ENCODE peak calls at places on chromosomes 7 and 10, in seven cellular contexts. U is stimulated activated CD4-positive, alpha-beta T cell treated with anti-CD3 and anti-CD28 coated beads, Interleukin-2, amount 100 ng/mL, for 48 hours; W is upper lobe of right lung; A is NCI-H1105 treated with DMSO at 0.1 percent for 48 hours; Y is ureter; V is KBM-7; N is A549. G is an unnamed sample.

GRCh38 chr7:6520163-6520981 is 30.9 kb downstream of the GRID2IP start:
- DNase-seq in U (no peak), W (no peak), A (no peak), Y (no peak), V (no peak), N (no peak), G (no peak)

GRCh38 chr10:70885931-70886903 is 2.1 kb downstream of the PCBD1 start:
- DNase-seq in U (no peak), W (peak; percentile 76), A (no peak), Y (no peak), V (no peak), N (no peak), G (no peak)

GRCh38 chr10:102069066-102069465 is 3.9 kb downstream of the HPS6 start:
- DNase-seq in U (no peak), W (no peak), A (no peak), Y (no peak), V (peak; percentile 37), N (no peak), G (no peak)

GRCh38 chr10:76497671-76498070 is 1066.2 kb downstream of the LRMDA start:
- DNase-seq in U (no peak), W (no peak), A (no peak), Y (no peak), V (no peak), N (no peak), G (no peak)

GRCh38 chr10:93445097-93445960 is 36.8 kb downstream of the MYOF start:
- DNase-seq in U (no peak), W (peak; percentile 95), A (peak; percentile 82), Y (peak; percentile 95), V (no peak), N (peak; percentile 96), G (peak; percentile 78)

GRCh38 chr7:147564771-147565476 is 1025.6 kb upstream of the C7orf33 start:
- DNase-seq in U (no peak), W (no peak), A (no peak), Y (no peak), V (no peak), N (no peak), G (no peak)

GRCh38 chr7:6489612-6490011 is 41.9 kb upstream of the DAGLB start:
- DNase-seq in U (no peak), W (no peak), A (no peak), Y (no peak), V (peak; percentile 33), N (no peak), G (no peak)

GRCh38 chr10:47091421-47091820 is 180.2 kb downstream of the PTPN20 start:
- DNase-seq in U (no peak), W (no peak), A (no peak), Y (no peak), V (no peak), N (no peak), G (no peak)

GRCh38 chr10:95395947-95396449 is 105.2 kb upstream of the PDLIM1 start:
- DNase-seq in U (no peak), W (peak; percentile 79), A (no peak), Y (no peak), V (no peak), N (no peak), G (no peak)

GRCh38 chr10:75552171-75552570 is 120.7 kb downstream of the LRMDA start:
- DNase-seq in U (no peak), W (no peak), A (no peak), Y (no peak), V (no peak), N (no peak), G (no peak)

GRCh38 chr10:103630156-103630555 is 136.7 kb downstream of the NEURL1 start:
- DNase-seq in U (no peak), W (no peak), A (no peak), Y (no peak), V (no peak), N (no peak), G (no peak)

GRCh38 chr7:157690833-157691382 is 354.1 kb downstream of the DNAJB6 start:
- DNase-seq in U (no peak), W (peak; percentile 40), A (peak; percentile 82), Y (no peak), V (no peak), N (no peak), G (no peak)

GRCh38 chr10:4270116-4270515 is 485.1 kb upstream of the KLF6 start:
- DNase-seq in U (no peak), W (no peak), A (no peak), Y (no peak), V (peak; percentile 55), N (no peak), G (no peak)

GRCh38 chr10:133122171-133122935 is 34.6 kb downstream of the ADGRA1 start:
- DNase-seq in U (no peak), W (no peak), A (no peak), Y (no peak), V (no peak), N (no peak), G (no peak)

GRCh38 chr7:152076940-152077933 is 51.8 kb downstream of the GALNT11 start:
- DNase-seq in U (no peak), W (peak; percentile 66), A (no peak), Y (no peak), V (no peak), N (no peak), G (no peak)

GRCh38 chr10:93461807-93462178 is 20.3 kb downstream of the MYOF start:
- DNase-seq in U (no peak), W (no peak), A (peak; percentile 18), Y (peak; percentile 67), V (peak; percentile 69), N (no peak), G (peak; percentile 57)

GRCh38 chr10:48246501-48246900 is 28.0 kb downstream of the FRMPD2 start:
- DNase-seq in U (no peak), W (no peak), A (no peak), Y (no peak), V (no peak), N (no peak), G (no peak)

GRCh38 chr7:130099331-130099730 is 29.0 kb downstream of the KLHDC10 start:
- DNase-seq in U (no peak), W (no peak), A (no peak), Y (no peak), V (no peak), N (no peak), G (no peak)

GRCh38 chr7:19772323-19772722 is 1.1 kb downstream of the TMEM196 start:
- DNase-seq in U (no peak), W (no peak), A (peak; percentile 40), Y (no peak), V (no peak), N (no peak), G (no peak)

GRCh38 chr10:74103560-74104248 is 46.9 kb downstream of the AP3M1 start:
- DNase-seq in U (no peak), W (no peak), A (no peak), Y (no peak), V (peak; percentile 33), N (peak; percentile 48), G (no peak)

G was measured in NCI-H526 treated with DMSO at 0.1 percent for 48 hours.